ENCODE peak calls at places on chromosomes 7 and 10, in seven cellular contexts. One of them, this sample, is unnamed.

GRCh38 chr10:118799779-118800178 is 45.0 kb upstream of the CACUL1 start:
- DNase-seq in CD8-positive, alpha-beta memory T cell: no peak
- DNase-seq in ELR: peak
- DNase-seq in amniotic epithelial cell: peak
- DNase-seq in cortex of kidney: no peak
- DNase-seq in GM23248: peak
- DNase-seq in OCI-M1: no peak
- DNase-seq in this sample: no peak

GRCh38 chr10:78185693-78186055 is 152.0 kb downstream of the RPS24 start:
- DNase-seq in CD8-positive, alpha-beta memory T cell: no peak
- DNase-seq in OCI-M1: no peak
- DNase-seq in GM23248: no peak
- DNase-seq in cortex of kidney: no peak
- DNase-seq in amniotic epithelial cell: no peak
- DNase-seq in ELR: no peak
- DNase-seq in this sample: no peak

GRCh38 chr7:24419070-24419469 is 135.1 kb downstream of the NPY start:
- DNase-seq in GM23248: peak
- DNase-seq in OCI-M1: peak
- DNase-seq in CD8-positive, alpha-beta memory T cell: no peak
- DNase-seq in ELR: peak
- DNase-seq in cortex of kidney: no peak
- DNase-seq in amniotic epithelial cell: peak
- DNase-seq in this sample: no peak

GRCh38 chr7:107615910-107616680 is 36.0 kb downstream of the BCAP29 start:
- DNase-seq in CD8-positive, alpha-beta memory T cell: no peak
- DNase-seq in GM23248: peak
- DNase-seq in OCI-M1: no peak
- DNase-seq in cortex of kidney: no peak
- DNase-seq in ELR: no peak
- DNase-seq in amniotic epithelial cell: peak
- DNase-seq in this sample: no peak

GRCh38 chr10:7933262-7933661 is 115.0 kb downstream of the TAF3 start:
- DNase-seq in cortex of kidney: no peak
- DNase-seq in ELR: peak
- DNase-seq in OCI-M1: no peak
- DNase-seq in GM23248: peak
- DNase-seq in CD8-positive, alpha-beta memory T cell: no peak
- DNase-seq in amniotic epithelial cell: no peak
- DNase-seq in this sample: no peak

GRCh38 chr7:131502810-131503545 is 53.5 kb downstream of the PODXL start:
- DNase-seq in cortex of kidney: no peak
- DNase-seq in CD8-positive, alpha-beta memory T cell: no peak
- DNase-seq in ELR: peak
- DNase-seq in GM23248: peak
- DNase-seq in amniotic epithelial cell: peak
- DNase-seq in OCI-M1: peak
- DNase-seq in this sample: no peak

GRCh38 chr7:134058980-134059379 is 68.2 kb upstream of the LRGUK start:
- DNase-seq in GM23248: peak
- DNase-seq in ELR: no peak
- DNase-seq in OCI-M1: no peak
- DNase-seq in cortex of kidney: no peak
- DNase-seq in CD8-positive, alpha-beta memory T cell: no peak
- DNase-seq in amniotic epithelial cell: peak
- DNase-seq in this sample: no peak

GRCh38 chr7:2838873-2839578 is 5.1 kb downstream of the GNA12 start:
- DNase-seq in GM23248: no peak
- DNase-seq in ELR: no peak
- DNase-seq in amniotic epithelial cell: peak
- DNase-seq in CD8-positive, alpha-beta memory T cell: no peak
- DNase-seq in OCI-M1: peak
- DNase-seq in cortex of kidney: no peak
- DNase-seq in this sample: no peak

GRCh38 chr10:78658645-78659632 is 409.8 kb upstream of the ZMIZ1 start:
- DNase-seq in OCI-M1: no peak
- DNase-seq in cortex of kidney: no peak
- DNase-seq in amniotic epithelial cell: no peak
- DNase-seq in ELR: no peak
- DNase-seq in GM23248: no peak
- DNase-seq in CD8-positive, alpha-beta memory T cell: no peak
- DNase-seq in this sample: no peak

GRCh38 chr10:15367296-15367830 is 3.7 kb downstream of the FAM171A1 start:
- DNase-seq in cortex of kidney: no peak
- DNase-seq in ELR: no peak
- DNase-seq in amniotic epithelial cell: no peak
- DNase-seq in CD8-positive, alpha-beta memory T cell: no peak
- DNase-seq in GM23248: no peak
- DNase-seq in OCI-M1: no peak
- DNase-seq in this sample: no peak

GRCh38 chr7:39085590-39086049 is 107.9 kb downstream of the POU6F2 start:
- DNase-seq in amniotic epithelial cell: no peak
- DNase-seq in cortex of kidney: no peak
- DNase-seq in CD8-positive, alpha-beta memory T cell: no peak
- DNase-seq in OCI-M1: no peak
- DNase-seq in ELR: no peak
- DNase-seq in GM23248: peak
- DNase-seq in this sample: no peak

GRCh38 chr7:158017226-158018060 is 570.2 kb downstream of the PTPRN2 start:
- DNase-seq in CD8-positive, alpha-beta memory T cell: no peak
- DNase-seq in GM23248: no peak
- DNase-seq in amniotic epithelial cell: no peak
- DNase-seq in cortex of kidney: no peak
- DNase-seq in OCI-M1: no peak
- DNase-seq in ELR: no peak
- DNase-seq in this sample: no peak

GRCh38 chr7:154837087-154837486 is 165.8 kb downstream of the PAXIP1 start:
- DNase-seq in CD8-positive, alpha-beta memory T cell: no peak
- DNase-seq in OCI-M1: no peak
- DNase-seq in GM23248: no peak
- DNase-seq in amniotic epithelial cell: no peak
- DNase-seq in ELR: no peak
- DNase-seq in cortex of kidney: no peak
- DNase-seq in this sample: no peak

GRCh38 chr10:85048644-85049043 is 720.3 kb downstream of the CCSER2 start:
- DNase-seq in ELR: no peak
- DNase-seq in cortex of kidney: no peak
- DNase-seq in GM23248: no peak
- DNase-seq in OCI-M1: no peak
- DNase-seq in CD8-positive, alpha-beta memory T cell: no peak
- DNase-seq in amniotic epithelial cell: no peak
- DNase-seq in this sample: no peak

GRCh38 chr10:103394180-103394579 is 2.1 kb downstream of the ATP5MK start:
- DNase-seq in amniotic epithelial cell: peak
- DNase-seq in OCI-M1: peak
- DNase-seq in CD8-positive, alpha-beta memory T cell: no peak
- DNase-seq in cortex of kidney: no peak
- DNase-seq in GM23248: no peak
- DNase-seq in ELR: no peak
- DNase-seq in this sample: no peak

GRCh38 chr10:128578766-128579165 is 452.5 kb upstream of the MKI67 start:
- DNase-seq in OCI-M1: no peak
- DNase-seq in cortex of kidney: no peak
- DNase-seq in amniotic epithelial cell: no peak
- DNase-seq in GM23248: no peak
- DNase-seq in CD8-positive, alpha-beta memory T cell: no peak
- DNase-seq in ELR: no peak
- DNase-seq in this sample: no peak

GRCh38 chr10:22321831-22322662 is 1.1 kb downstream of the BMI1 start:
- DNase-seq in ELR: peak
- DNase-seq in GM23248: peak
- DNase-seq in amniotic epithelial cell: no peak
- DNase-seq in OCI-M1: peak
- DNase-seq in cortex of kidney: no peak
- DNase-seq in CD8-positive, alpha-beta memory T cell: no peak
- DNase-seq in this sample: no peak

GRCh38 chr7:47357398-47357797 is 224.5 kb downstream of the TNS3 start:
- DNase-seq in ELR: no peak
- DNase-seq in CD8-positive, alpha-beta memory T cell: no peak
- DNase-seq in amniotic epithelial cell: no peak
- DNase-seq in cortex of kidney: no peak
- DNase-seq in OCI-M1: no peak
- DNase-seq in GM23248: no peak
- DNase-seq in this sample: peak

GRCh38 chr7:6241607-6241973 is 30.8 kb downstream of the CYTH3 start:
- DNase-seq in amniotic epithelial cell: no peak
- DNase-seq in GM23248: no peak
- DNase-seq in ELR: no peak
- DNase-seq in OCI-M1: no peak
- DNase-seq in CD8-positive, alpha-beta memory T cell: peak
- DNase-seq in cortex of kidney: no peak
- DNase-seq in this sample: no peak

GRCh38 chr7:128112018-128112780 is 81.0 kb upstream of the LRRC4 start:
- DNase-seq in ELR: no peak
- DNase-seq in amniotic epithelial cell: no peak
- DNase-seq in GM23248: no peak
- DNase-seq in cortex of kidney: no peak
- DNase-seq in OCI-M1: no peak
- DNase-seq in CD8-positive, alpha-beta memory T cell: no peak
- DNase-seq in this sample: no peak

GRCh38 chr7:127789031-127789430 is 137.0 kb downstream of the SND1 start:
- DNase-seq in amniotic epithelial cell: no peak
- DNase-seq in cortex of kidney: no peak
- DNase-seq in GM23248: no peak
- DNase-seq in ELR: no peak
- DNase-seq in OCI-M1: no peak
- DNase-seq in CD8-positive, alpha-beta memory T cell: no peak
- DNase-seq in this sample: no peak

GRCh38 chr7:117951711-117952280 is 78.6 kb upstream of the CTTNBP2 start:
- DNase-seq in CD8-positive, alpha-beta memory T cell: no peak
- DNase-seq in GM23248: no peak
- DNase-seq in amniotic epithelial cell: no peak
- DNase-seq in cortex of kidney: no peak
- DNase-seq in ELR: no peak
- DNase-seq in OCI-M1: no peak
- DNase-seq in this sample: no peak

GRCh38 chr7:1919539-1920265 is 249.6 kb downstream of the ELFN1 start:
- DNase-seq in amniotic epithelial cell: no peak
- DNase-seq in cortex of kidney: no peak
- DNase-seq in CD8-positive, alpha-beta memory T cell: no peak
- DNase-seq in OCI-M1: peak
- DNase-seq in GM23248: peak
- DNase-seq in ELR: no peak
- DNase-seq in this sample: no peak

GRCh38 chr10:88042162-88043100 is 179.0 kb downstream of the PTEN start:
- DNase-seq in cortex of kidney: no peak
- DNase-seq in amniotic epithelial cell: peak
- DNase-seq in CD8-positive, alpha-beta memory T cell: no peak
- DNase-seq in ELR: no peak
- DNase-seq in OCI-M1: peak
- DNase-seq in GM23248: peak
- DNase-seq in this sample: no peak

GRCh38 chr7:44077061-44077460 is 5.3 kb downstream of the POLM start:
- DNase-seq in cortex of kidney: no peak
- DNase-seq in GM23248: no peak
- DNase-seq in amniotic epithelial cell: no peak
- DNase-seq in CD8-positive, alpha-beta memory T cell: no peak
- DNase-seq in OCI-M1: no peak
- DNase-seq in ELR: no peak
- DNase-seq in this sample: no peak

GRCh38 chr10:69819713-69820506 is 18.2 kb downstream of the COL13A1 start:
- DNase-seq in cortex of kidney: no peak
- DNase-seq in OCI-M1: no peak
- DNase-seq in amniotic epithelial cell: peak
- DNase-seq in ELR: peak
- DNase-seq in CD8-positive, alpha-beta memory T cell: no peak
- DNase-seq in GM23248: peak
- DNase-seq in this sample: no peak

GRCh38 chr7:83271212-83272099 is 108.8 kb upstream of the PCLO start:
- DNase-seq in cortex of kidney: no peak
- DNase-seq in CD8-positive, alpha-beta memory T cell: no peak
- DNase-seq in OCI-M1: peak
- DNase-seq in amniotic epithelial cell: peak
- DNase-seq in ELR: peak
- DNase-seq in GM23248: peak
- DNase-seq in this sample: no peak

GRCh38 chr10:105956550-105956949 is 1208.0 kb downstream of the SORCS1 start:
- DNase-seq in OCI-M1: no peak
- DNase-seq in CD8-positive, alpha-beta memory T cell: no peak
- DNase-seq in ELR: no peak
- DNase-seq in amniotic epithelial cell: no peak
- DNase-seq in cortex of kidney: no peak
- DNase-seq in GM23248: no peak
- DNase-seq in this sample: no peak

GRCh38 chr7:41316410-41316809 is 386.5 kb downstream of the INHBA start:
- DNase-seq in cortex of kidney: no peak
- DNase-seq in ELR: no peak
- DNase-seq in OCI-M1: no peak
- DNase-seq in amniotic epithelial cell: peak
- DNase-seq in GM23248: peak
- DNase-seq in CD8-positive, alpha-beta memory T cell: no peak
- DNase-seq in this sample: peak

GRCh38 chr7:69739182-69739581 is 140.9 kb downstream of the AUTS2 start:
- DNase-seq in CD8-positive, alpha-beta memory T cell: no peak
- DNase-seq in OCI-M1: no peak
- DNase-seq in GM23248: no peak
- DNase-seq in amniotic epithelial cell: no peak
- DNase-seq in ELR: no peak
- DNase-seq in cortex of kidney: no peak
- DNase-seq in this sample: no peak

GRCh38 chr10:124983321-124983720 is 41.4 kb downstream of the ZRANB1 start:
- DNase-seq in amniotic epithelial cell: peak
- DNase-seq in GM23248: no peak
- DNase-seq in CD8-positive, alpha-beta memory T cell: no peak
- DNase-seq in OCI-M1: peak
- DNase-seq in cortex of kidney: no peak
- DNase-seq in ELR: peak
- DNase-seq in this sample: no peak

GRCh38 chr7:142626420-142627035 is 122.7 kb upstream of the PRSS1 start:
- DNase-seq in GM23248: peak
- DNase-seq in OCI-M1: peak
- DNase-seq in cortex of kidney: no peak
- DNase-seq in amniotic epithelial cell: peak
- DNase-seq in ELR: peak
- DNase-seq in CD8-positive, alpha-beta memory T cell: peak
- DNase-seq in this sample: peak

This sample was measured in HuH-7.